ENCODE peak calls at places on chromosome 18, in four cellular contexts. Z is GM12878, K is HepG2, C is K562. P is an unnamed sample.

GRCh38 chr18:50428531-50429206 is 53.8 kb downstream of the SKA1 start:
- DNase-seq in Z (no peak), K (no peak), C (no peak), P (peak; percentile 8)

GRCh38 chr18:8620845-8621244 is 11.6 kb downstream of the RAB12 start:
- DNase-seq in Z (no peak), K (no peak), C (no peak), P (no peak)

GRCh38 chr18:2515908-2516625 is 55.2 kb downstream of the METTL4 start:
- DNase-seq in Z (no peak), K (peak; percentile 3), C (no peak), P (no peak)

GRCh38 chr18:49814147-49814499 is 790 bp upstream of the ACAA2 start:
- DNase-seq in Z (no peak), K (peak; percentile 23), C (no peak), P (peak; percentile 15)

GRCh38 chr18:52652451-52652850 is 312.5 kb downstream of the DCC start:
- DNase-seq in Z (no peak), K (no peak), C (no peak), P (no peak)

GRCh38 chr18:45567123-45567522 is 48.2 kb upstream of the SLC14A2 start:
- DNase-seq in Z (no peak), K (no peak), C (no peak), P (no peak)

GRCh38 chr18:54964741-54965140 is 5.5 kb upstream of the CCDC68 start:
- DNase-seq in Z (no peak), K (no peak), C (no peak), P (no peak)

GRCh38 chr18:55465313-55465712 is 122.7 kb downstream of the TCF4 start:
- DNase-seq in Z (no peak), K (no peak), C (no peak), P (no peak)

GRCh38 chr18:76383636-76384035 is 111.4 kb downstream of the ZNF516 start:
- DNase-seq in Z (no peak), K (no peak), C (no peak), P (no peak)

GRCh38 chr18:5150888-5151287 is 46.2 kb downstream of the AKAIN1 start:
- DNase-seq in Z (no peak), K (no peak), C (no peak), P (no peak)

GRCh38 chr18:3104190-3105054 is 91.5 kb upstream of the LPIN2 start:
- DNase-seq in Z (no peak), K (no peak), C (no peak), P (no peak)

GRCh38 chr18:9734189-9734588 is 26.1 kb downstream of the RAB31 start:
- DNase-seq in Z (no peak), K (peak; percentile 70), C (no peak), P (no peak)

GRCh38 chr18:12377556-12378553 is 828 bp upstream of the AFG3L2 start:
- DNase-seq in Z (no peak), K (no peak), C (no peak), P (no peak)

GRCh38 chr18:8783994-8784530 is 78.7 kb downstream of the MTCL1 start:
- DNase-seq in Z (no peak), K (no peak), C (no peak), P (no peak)

GRCh38 chr18:59516356-59517155 is 157.5 kb upstream of the LMAN1 start:
- DNase-seq in Z (no peak), K (peak; percentile 94), C (peak; percentile 39), P (peak; percentile 10)

GRCh38 chr18:56650056-56650455 is 1.1 kb upstream of the WDR7 start:
- DNase-seq in Z (no peak), K (no peak), C (no peak), P (no peak)

GRCh38 chr18:58364867-58365533 is 263.9 kb downstream of the ALPK2 start:
- DNase-seq in Z (no peak), K (no peak), C (no peak), P (no peak)

GRCh38 chr18:2482711-2483475 is 88.4 kb downstream of the METTL4 start:
- DNase-seq in Z (no peak), K (no peak), C (no peak), P (no peak)

GRCh38 chr18:73593207-73593606 is 554.4 kb downstream of the FBXO15 start:
- DNase-seq in Z (no peak), K (no peak), C (no peak), P (no peak)

GRCh38 chr18:7923105-7923504 is 356.0 kb downstream of the PTPRM start:
- DNase-seq in Z (no peak), K (no peak), C (no peak), P (no peak)

GRCh38 chr18:50590625-50591024 is 30.7 kb downstream of the MAPK4 start:
- DNase-seq in Z (no peak), K (no peak), C (no peak), P (no peak)

GRCh38 chr18:57811477-57812125 is 8.5 kb upstream of the ATP8B1 start:
- DNase-seq in Z (no peak), K (peak; percentile 83), C (no peak), P (no peak)

GRCh38 chr18:27954226-27954625 is 222.7 kb downstream of the CDH2 start:
- DNase-seq in Z (no peak), K (no peak), C (no peak), P (no peak)

GRCh38 chr18:51921862-51922261 is 418.1 kb upstream of the DCC start:
- DNase-seq in Z (no peak), K (no peak), C (no peak), P (no peak)

GRCh38 chr18:12278153-12278764 is 24.1 kb downstream of the CIDEA start:
- DNase-seq in Z (no peak), K (no peak), C (no peak), P (no peak)

GRCh38 chr18:75865639-75866038 is 438.1 kb upstream of the SMIM21 start:
- DNase-seq in Z (no peak), K (no peak), C (no peak), P (no peak)

GRCh38 chr18:70998490-70998889 is 709.6 kb downstream of the SOCS6 start:
- DNase-seq in Z (no peak), K (no peak), C (no peak), P (peak; percentile 3)

GRCh38 chr18:51009071-51009470 is 20.9 kb upstream of the SMAD4 start:
- DNase-seq in Z (no peak), K (no peak), C (no peak), P (no peak)

GRCh38 chr18:56036673-56037072 is 448.7 kb upstream of the TCF4 start:
- DNase-seq in Z (no peak), K (no peak), C (no peak), P (no peak)

DNA sequence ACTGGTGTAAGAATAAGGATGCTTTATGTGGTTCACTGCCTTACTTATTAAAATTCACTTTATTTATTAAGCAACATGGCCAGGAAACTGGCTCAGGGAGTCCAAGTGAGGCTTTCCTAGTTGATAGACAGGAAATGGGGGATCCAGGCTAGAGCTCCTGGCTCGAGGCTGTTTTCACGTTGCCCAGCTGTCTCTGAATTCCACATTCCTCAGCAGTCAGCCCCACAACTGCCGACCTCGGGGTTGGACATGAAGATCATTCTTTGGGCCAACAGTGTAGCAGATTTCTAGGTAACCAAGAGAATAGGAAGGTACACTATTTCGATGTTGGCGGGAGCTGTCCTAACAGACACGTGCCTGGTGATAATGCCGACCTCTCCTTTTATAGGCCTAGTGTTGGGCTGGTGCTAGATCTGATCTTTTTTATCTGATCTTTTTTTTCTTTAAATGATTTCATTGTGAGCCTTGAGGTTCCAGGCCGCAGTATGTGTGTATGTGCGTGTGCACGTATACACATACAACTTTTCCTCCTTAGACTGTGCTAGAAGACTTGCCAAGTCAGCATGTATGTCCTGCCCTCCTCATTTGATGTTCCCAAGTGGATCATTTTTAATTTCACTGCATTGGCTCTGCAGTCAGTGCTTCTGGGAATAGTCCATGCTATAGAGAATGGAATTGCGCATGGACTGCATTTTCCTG is 103.5 kb downstream of the CABLES1 start:
- DNase-seq in Z (no peak), K (no peak), C (no peak), P (no peak)
- TF ChIP-seq FOXK2 in Z (no peak), K (no peak), C (no peak), P (no peak)

GRCh38 chr18:48680339-48680738 is 141.5 kb downstream of the CTIF start:
- DNase-seq in Z (no peak), K (no peak), C (no peak), P (no peak)
- TF ChIP-seq FOXK2 in Z (no peak), K (no peak), C (no peak), P (no peak)

GRCh38 chr18:23243178-23243577 is 107.9 kb downstream of the CABLES1 start:
- DNase-seq in Z (no peak), K (no peak), C (no peak), P (no peak)
- TF ChIP-seq FOXK2 in Z (no peak), K (no peak), C (no peak), P (no peak)

GRCh38 chr18:13614318-13614643 is 112.1 kb downstream of the FAM210A start:
- DNase-seq in Z (no peak), K (no peak), C (no peak), P (no peak)
- TF ChIP-seq FOXK2 in Z (no peak), K (no peak), C (no peak), P (no peak)

DNA sequence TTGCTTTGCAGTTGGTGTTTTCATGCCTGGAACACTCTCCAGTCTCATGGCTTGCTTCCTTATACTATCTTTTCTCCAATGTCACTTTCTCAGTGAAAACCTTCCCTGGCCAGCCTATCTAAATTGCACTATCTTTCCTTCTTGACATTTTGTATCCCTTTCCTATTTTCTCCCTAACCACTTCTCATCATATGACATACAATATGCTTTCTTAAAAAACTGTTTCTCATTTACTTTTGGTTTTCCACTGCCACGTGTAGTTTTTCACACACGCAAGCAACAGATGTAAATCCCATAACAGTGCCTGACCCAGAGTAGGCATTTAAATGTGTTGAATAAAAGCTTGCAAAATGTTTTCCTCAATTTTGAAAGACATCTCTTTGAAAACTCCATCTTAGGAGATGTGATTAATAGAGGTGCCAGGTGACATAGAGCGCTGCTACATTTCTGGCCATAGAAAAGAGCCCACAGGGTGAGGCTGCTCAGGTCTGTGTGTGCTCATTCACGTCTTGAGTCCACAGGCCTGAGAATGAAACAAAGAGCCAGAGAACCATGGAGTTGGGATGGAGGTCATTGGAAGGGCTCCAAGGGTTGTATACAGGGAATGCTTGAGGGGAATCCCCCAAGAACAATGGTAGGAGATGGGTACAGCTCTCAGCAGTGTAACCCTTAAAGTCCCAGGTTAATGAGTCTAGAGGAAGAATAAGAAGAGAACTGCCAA is 12.7 kb downstream of the ZNF24 start:
- DNase-seq in Z (no peak), K (no peak), C (no peak), P (no peak)
- TF ChIP-seq FOXK2 in Z (no peak), K (no peak), C (no peak), P (no peak)

GRCh38 chr18:62486290-62486964 is 36.4 kb upstream of the ZCCHC2 start:
- DNase-seq in Z (no peak), K (peak; percentile 69), C (peak; percentile 25), P (no peak)
- TF ChIP-seq FOXK2 in Z (no peak), K (no peak), C (no peak), P (no peak)

DNA sequence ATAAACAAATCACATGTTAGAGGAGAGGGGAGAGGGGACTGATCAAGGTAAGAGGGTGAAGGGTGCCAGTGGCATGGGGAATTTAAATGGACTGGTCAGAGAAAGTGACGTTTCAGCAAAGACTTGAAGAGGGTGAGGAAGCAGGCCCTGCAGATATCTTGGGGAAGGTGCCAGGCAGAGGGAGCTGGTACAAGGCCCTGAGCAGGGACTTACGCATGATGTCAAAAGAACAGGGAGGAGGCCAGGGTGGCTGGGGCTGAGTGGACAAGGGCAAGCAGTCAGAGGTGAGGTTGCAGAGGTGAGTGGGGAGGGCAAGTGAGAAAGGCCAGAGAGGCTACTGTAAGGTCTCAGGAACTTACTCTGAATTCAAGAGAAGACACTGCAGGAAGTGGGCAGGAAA is 53.3 kb upstream of the RMP24 start:
- DNase-seq in Z (no peak), K (no peak), C (no peak), P (no peak)
- TF ChIP-seq FOXK2 in Z (no peak), K (no peak), C (no peak), P (no peak)

P was measured in HEK293T.